ENCODE peak calls at places on chromosomes 6 and 20, in five cellular contexts. P, F, B, C and H are unnamed samples.

GRCh38 chr6:36979343-36979742 is 6.7 kb downstream of the MTCH1 start:
- DNase-seq in P (no peak), B (peak), F (peak), C (peak), H (no peak)

GRCh38 chr6:135181333-135182119 is 418 bp downstream of the MYB start:
- DNase-seq in F (no peak), B (no peak), P (no peak), C (no peak), H (peak)

GRCh38 chr20:59656417-59656816 is 52.1 kb downstream of the PHACTR3 start:
- DNase-seq in B (no peak), P (no peak), F (no peak), C (no peak), H (no peak)

GRCh38 chr6:63049216-63049615 is 162.1 kb upstream of the FKBP1C start:
- DNase-seq in C (no peak), P (no peak), B (no peak), F (no peak), H (no peak)

GRCh38 chr20:58065508-58066361 is 162.7 kb downstream of the ANKRD60 start:
- DNase-seq in F (no peak), B (no peak), C (no peak), P (no peak), H (peak)

GRCh38 chr20:49288784-49289696 is 11.2 kb upstream of the ZNFX1 start:
- DNase-seq in B (no peak), F (no peak), P (no peak), C (no peak), H (no peak)

GRCh38 chr20:2756056-2756611 is 44.3 kb downstream of the CPXM1 start:
- DNase-seq in C (no peak), F (no peak), B (peak), P (no peak), H (no peak)

GRCh38 chr6:132675749-132676148 is 16.8 kb upstream of the TAAR1 start:
- DNase-seq in B (no peak), P (no peak), F (no peak), C (no peak), H (no peak)

GRCh38 chr20:15902493-15902892 is 670.8 kb downstream of the KIF16B start:
- DNase-seq in B (no peak), C (no peak), F (no peak), P (no peak), H (no peak)

GRCh38 chr6:81515562-81516453 is 236.7 kb downstream of the TENT5A start:
- DNase-seq in P (no peak), F (peak), B (no peak), C (no peak), H (no peak)

GRCh38 chr6:118252474-118252873 is 295.6 kb upstream of the PLN start:
- DNase-seq in F (no peak), C (no peak), P (no peak), B (no peak), H (no peak)

GRCh38 chr6:26351544-26351953 is 13.4 kb upstream of the BTN3A2 start:
- DNase-seq in B (no peak), F (no peak), C (no peak), P (no peak), H (peak)

GRCh38 chr20:40286991-40287531 is 402.0 kb downstream of the MAFB start:
- DNase-seq in F (peak), B (peak), C (no peak), P (no peak), H (peak)

GRCh38 chr6:104182811-104183210 is 676.9 kb downstream of the HACE1 start:
- DNase-seq in P (no peak), F (no peak), C (no peak), B (no peak), H (peak)

GRCh38 chr6:169075211-169075621 is 178.4 kb downstream of the THBS2 start:
- DNase-seq in B (no peak), F (peak), P (no peak), C (no peak), H (no peak)

GRCh38 chr6:55449219-55449618 is 122.0 kb downstream of the GFRAL start:
- DNase-seq in C (no peak), F (no peak), B (no peak), P (no peak), H (no peak)

GRCh38 chr6:72937160-72937559 is 288.1 kb downstream of the KHDC1L start:
- DNase-seq in F (no peak), B (no peak), P (no peak), C (no peak), H (no peak)

GRCh38 chr6:21722488-21722887 is 128.9 kb downstream of the SOX4 start:
- DNase-seq in C (no peak), P (no peak), B (no peak), F (no peak), H (no peak)

GRCh38 chr20:63627129-63627699 is 313 bp upstream of the GMEB2 start:
- DNase-seq in C (peak), P (peak), F (peak), B (peak), H (peak)

GRCh38 chr20:31849306-31849930 is 4.0 kb upstream of the FOXS1 start:
- DNase-seq in B (peak), P (no peak), C (no peak), F (no peak), H (peak)

GRCh38 chr20:60137657-60138245 is 179.5 kb downstream of the CDH26 start:
- DNase-seq in F (no peak), P (no peak), C (no peak), B (no peak), H (peak)

GRCh38 chr6:113829702-113830058 is 27.5 kb upstream of the MARCKS start:
- DNase-seq in B (no peak), F (no peak), P (no peak), C (no peak), H (no peak)

GRCh38 chr6:151671195-151671594 is 136.3 kb upstream of the ESR1 start:
- DNase-seq in F (no peak), B (no peak), P (no peak), C (no peak), H (no peak)

GRCh38 chr20:1357921-1358671 is 29.2 kb upstream of the SDCBP2 start:
- DNase-seq in C (no peak), B (no peak), F (no peak), P (no peak), H (no peak)

GRCh38 chr6:35620706-35621105 is 68.0 kb downstream of the FKBP5 start:
- DNase-seq in F (no peak), P (no peak), C (no peak), B (no peak), H (no peak)

GRCh38 chr6:69719602-69720193 is 77.1 kb downstream of the LMBRD1 start:
- DNase-seq in P (no peak), C (no peak), F (no peak), B (peak), H (peak)

GRCh38 chr6:45722876-45723275 is 292.8 kb downstream of the CLIC5 start:
- DNase-seq in F (no peak), P (no peak), B (no peak), C (no peak), H (peak)

DNA sequence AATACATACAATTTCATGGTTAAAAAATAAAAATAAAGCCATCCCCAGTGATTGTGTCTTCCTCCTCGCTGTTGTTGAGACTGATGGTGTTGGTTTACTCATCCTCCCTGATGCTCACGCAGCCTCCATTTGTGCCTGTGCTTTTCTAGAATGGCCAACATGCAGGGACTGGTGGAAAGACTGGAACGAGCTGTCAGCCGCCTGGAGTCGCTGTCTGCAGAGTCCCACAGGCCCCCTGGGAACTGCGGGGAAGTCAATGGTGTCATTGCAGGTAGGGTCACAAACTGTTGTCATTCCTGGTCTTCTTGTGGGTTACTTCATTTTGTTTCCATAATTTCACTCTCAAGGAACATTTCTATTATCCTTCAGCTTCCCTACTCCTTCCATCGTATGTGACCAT is 28.0 kb downstream of the CAP2 start:
- DNase-seq in B (no peak), P (no peak), C (no peak), F (no peak), H (no peak)
- H3K27ac ChIP-seq in B (no peak), P (no peak), C (no peak), F (no peak), H (no peak)

GRCh38 chr20:50561379-50562078 is 51.3 kb downstream of the PTPN1 start:
- DNase-seq in F (no peak), P (no peak), B (no peak), C (no peak), H (peak)
- H3K27ac ChIP-seq in F (no peak), P (no peak), B (peak), C (peak), H (peak)

DNA sequence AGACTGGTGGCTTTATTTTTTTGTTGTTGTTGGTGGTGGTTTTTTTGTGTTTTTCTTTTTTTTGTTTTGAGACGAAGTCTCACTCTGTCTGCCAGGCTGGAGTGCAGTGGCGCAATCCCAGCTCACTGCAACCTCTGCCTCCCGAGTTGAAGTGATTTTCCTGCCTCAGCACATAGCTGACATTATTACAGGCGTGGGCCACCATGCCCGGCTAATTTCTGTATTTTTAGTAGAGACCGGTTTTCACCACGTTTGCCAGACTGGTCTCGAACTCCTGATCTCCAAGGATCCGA is 693 bp downstream of the SERPINB9 start:
- DNase-seq in C (no peak), P (no peak), F (no peak), B (no peak), H (no peak)
- H3K27ac ChIP-seq in C (peak), P (peak), F (peak), B (no peak), H (no peak)

GRCh38 chr20:9218412-9219001 is 149.6 kb downstream of the PLCB4 start:
- DNase-seq in B (no peak), P (no peak), F (no peak), C (no peak), H (no peak)

GRCh38 chr20:9215539-9215938 is 146.7 kb downstream of the PLCB4 start:
- DNase-seq in B (peak), C (no peak), P (no peak), F (no peak), H (no peak)

GRCh38 chr20:9225879-9226278 is 157.0 kb downstream of the PLCB4 start:
- DNase-seq in F (no peak), P (no peak), C (no peak), B (no peak), H (no peak)

GRCh38 chr20:9223296-9223695 is 154.4 kb downstream of the PLCB4 start:
- DNase-seq in F (no peak), P (no peak), B (no peak), C (no peak), H (no peak)

DNA sequence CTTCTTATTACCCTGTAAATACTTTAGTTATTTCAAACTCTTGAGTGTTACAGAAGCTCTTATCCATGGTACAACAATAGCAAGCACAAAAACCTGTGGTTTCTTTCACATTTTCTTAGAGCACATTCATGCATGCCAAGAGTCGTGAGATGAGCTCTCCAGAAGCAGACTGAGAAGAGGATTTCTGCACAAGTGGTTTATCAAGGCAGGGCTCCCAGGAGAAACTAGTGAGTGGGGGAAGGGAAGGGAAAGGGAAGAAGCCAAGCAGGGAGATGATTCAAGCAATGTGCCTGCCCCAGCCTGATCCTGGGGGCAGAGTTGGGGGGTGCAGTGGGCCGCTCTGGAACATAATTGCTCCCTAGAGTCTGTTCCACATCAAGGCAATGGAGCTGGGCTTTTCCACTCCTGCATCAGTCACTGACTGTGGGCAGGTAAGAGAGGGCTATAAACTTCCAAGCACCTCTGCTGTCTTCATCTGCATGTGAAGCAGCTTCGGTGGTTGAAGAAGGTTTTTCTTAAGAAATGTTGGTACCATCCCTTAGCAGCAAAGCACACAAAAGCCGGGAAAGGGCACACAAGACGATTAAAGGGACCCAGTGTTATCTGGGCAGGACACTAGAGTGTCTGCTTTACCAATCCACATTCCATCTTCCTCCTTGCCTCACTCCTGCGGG is 152.1 kb downstream of the PLCB4 start:
- DNase-seq in F (no peak), C (no peak), B (no peak), P (no peak), H (no peak)
- H3K27ac ChIP-seq in F (no peak), C (no peak), B (no peak), P (no peak), H (no peak)

GRCh38 chr20:5080384-5080877 is 39.3 kb downstream of the PCNA start:
- DNase-seq in F (peak), C (no peak), B (no peak), P (no peak), H (no peak)

GRCh38 chr20:5081196-5081595 is 38.6 kb downstream of the PCNA start:
- DNase-seq in B (no peak), C (no peak), F (no peak), P (no peak), H (no peak)

GRCh38 chr20:5074050-5074674 is 45.6 kb downstream of the PCNA start:
- DNase-seq in F (no peak), P (no peak), C (no peak), B (no peak), H (no peak)

GRCh38 chr20:5078399-5078958 is 41.3 kb downstream of the PCNA start:
- DNase-seq in P (peak), F (peak), C (no peak), B (no peak), H (peak)

GRCh38 chr20:5077761-5078387 is 41.9 kb downstream of the PCNA start:
- DNase-seq in C (no peak), P (no peak), F (no peak), B (no peak), H (no peak)
- H3K27ac ChIP-seq in C (no peak), P (peak), F (no peak), B (no peak), H (no peak)